ENCODE peak calls at places on chromosomes 16 and 17, in ten cellular contexts. V is cardiac fibroblast, K is tibial nerve, U is lower leg skin, W is esophagus squamous epithelium, I is brain microvascular endothelial cell, J is thoracic aorta, L is fibroblast of mammary gland, P is endodermal cell, G is dorsolateral prefrontal cortex. S is an unnamed sample.

GRCh38 chr16:23081675-23082119 is 67.6 kb downstream of the USP31 start:
- DNase-seq in J (no peak), I (peak), L (peak), P (no peak), W (no peak), V (peak), K (no peak), U (no peak), G (peak), S (peak)

GRCh38 chr16:86984286-86984685 is 332.9 kb downstream of the C16orf95 start:
- DNase-seq in G (no peak), U (no peak), I (no peak), J (no peak), P (no peak), W (no peak), L (no peak), K (no peak), V (no peak), S (no peak)

GRCh38 chr17:81277421-81277820 is 17.7 kb downstream of the SLC38A10 start:
- DNase-seq in G (peak), W (no peak), U (no peak), K (no peak), J (no peak), L (no peak), V (no peak), I (no peak), P (no peak), S (no peak)

GRCh38 chr17:78607061-78607460 is 29.9 kb upstream of the DNAH17 start:
- DNase-seq in P (peak), G (no peak), L (no peak), V (no peak), W (no peak), J (no peak), K (no peak), U (no peak), I (no peak), S (no peak)

GRCh38 chr17:5541610-5542202 is 42.6 kb downstream of the NLRP1 start:
- DNase-seq in I (no peak), V (no peak), P (peak), L (no peak), J (no peak), K (no peak), G (no peak), U (no peak), W (no peak), S (no peak)

GRCh38 chr16:49356728-49357488 is 16.7 kb upstream of the C16orf78 start:
- DNase-seq in K (no peak), U (no peak), G (no peak), V (no peak), W (no peak), L (no peak), J (no peak), P (no peak), I (no peak), S (no peak)

GRCh38 chr17:66689192-66689591 is 145.7 kb upstream of the CACNG5 start:
- DNase-seq in V (no peak), I (no peak), W (no peak), U (no peak), J (no peak), L (no peak), G (no peak), P (no peak), K (no peak), S (no peak)

GRCh38 chr16:16830973-16831372 is 452.0 kb downstream of the NPIPA7 start:
- DNase-seq in K (no peak), J (no peak), P (no peak), G (no peak), W (no peak), U (no peak), I (no peak), V (no peak), L (no peak), S (no peak)

GRCh38 chr17:35210741-35211140 is 16.5 kb upstream of the SLC35G3 start:
- DNase-seq in P (no peak), L (no peak), K (no peak), J (no peak), V (no peak), I (no peak), G (no peak), W (no peak), U (no peak), S (no peak)

GRCh38 chr17:3935140-3935542 is 18.9 kb upstream of the P2RX1 start:
- DNase-seq in L (peak), U (peak), G (no peak), I (peak), K (no peak), P (peak), J (no peak), W (no peak), V (peak), S (peak)

GRCh38 chr17:8005951-8006730 is 3.7 kb downstream of the GUCY2D start:
- DNase-seq in W (no peak), V (no peak), L (no peak), P (no peak), U (no peak), K (no peak), J (no peak), I (no peak), G (no peak), S (no peak)

GRCh38 chr16:46793841-46794240 is 37.1 kb downstream of the C16orf87 start:
- DNase-seq in J (no peak), U (no peak), W (no peak), V (no peak), L (no peak), P (no peak), I (no peak), G (no peak), K (no peak), S (no peak)

GRCh38 chr17:13362341-13363122 is 239.2 kb downstream of the HS3ST3A1 start:
- DNase-seq in K (no peak), V (peak), P (peak), U (no peak), J (no peak), I (peak), W (no peak), L (peak), G (no peak), S (peak)

GRCh38 chr16:19515765-19516164 is 6.1 kb downstream of the GDE1 start:
- DNase-seq in J (no peak), K (no peak), L (no peak), W (no peak), P (no peak), I (no peak), U (no peak), G (no peak), V (no peak), S (no peak)

GRCh38 chr16:3548859-3549258 is 28.3 kb downstream of the NLRC3 start:
- DNase-seq in W (no peak), L (no peak), K (no peak), I (no peak), U (no peak), V (no peak), P (no peak), J (no peak), G (no peak), S (no peak)

GRCh38 chr16:12087901-12088364 is 111.4 kb downstream of the SNX29 start:
- DNase-seq in W (no peak), I (no peak), V (no peak), L (no peak), U (no peak), J (no peak), G (no peak), P (no peak), K (no peak), S (no peak)

GRCh38 chr16:89308391-89309333 is 91.2 kb downstream of the ZNF778 start:
- DNase-seq in W (no peak), G (no peak), L (no peak), K (no peak), J (no peak), U (no peak), V (no peak), P (peak), I (no peak), S (no peak)

GRCh38 chr17:30236807-30237206 is 1.3 kb upstream of the SLC6A4 start:
- DNase-seq in J (peak), W (no peak), U (peak), L (peak), I (no peak), G (no peak), V (peak), K (peak), P (peak), S (peak)

GRCh38 chr17:28574536-28574935 is 2.2 kb downstream of the ALDOC start:
- DNase-seq in G (no peak), P (peak), K (no peak), I (no peak), L (no peak), J (no peak), V (no peak), W (no peak), U (no peak), S (no peak)

GRCh38 chr16:67236551-67237395 is 9.8 kb downstream of the TMEM208 start:
- DNase-seq in G (no peak), U (no peak), J (no peak), W (no peak), K (no peak), P (peak), V (peak), L (peak), I (peak), S (peak)

GRCh38 chr17:57284984-57285646 is 28.8 kb downstream of the MSI2 start:
- DNase-seq in V (no peak), K (no peak), W (no peak), I (no peak), L (no peak), P (peak), J (no peak), G (no peak), U (no peak), S (no peak)

GRCh38 chr17:65064452-65065019 is 8.0 kb upstream of the GNA13 start:
- DNase-seq in G (no peak), L (peak), P (peak), U (peak), V (peak), J (no peak), I (peak), W (no peak), K (no peak), S (peak)

GRCh38 chr16:14681115-14681514 is 13.0 kb downstream of the PLA2G10 start:
- DNase-seq in U (no peak), V (no peak), G (no peak), L (no peak), J (no peak), P (no peak), I (no peak), W (no peak), K (no peak), S (no peak)

GRCh38 chr17:50022463-50023130 is 27.6 kb upstream of the DLX3 start:
- DNase-seq in K (no peak), W (no peak), V (no peak), G (no peak), P (no peak), U (no peak), L (no peak), J (no peak), I (peak), S (no peak)

GRCh38 chr17:41891135-41892065 is 26.2 kb upstream of the KLHL11 start:
- DNase-seq in J (no peak), W (no peak), I (no peak), P (no peak), K (no peak), G (no peak), U (no peak), V (peak), L (no peak), S (no peak)

GRCh38 chr16:76265434-76266045 is 11.7 kb upstream of the CNTNAP4 start:
- DNase-seq in P (peak), W (no peak), I (no peak), U (no peak), V (peak), J (no peak), L (peak), K (no peak), G (no peak), S (no peak)

GRCh38 chr16:73219176-73219575 is 171.2 kb upstream of the ZFHX3 start:
- DNase-seq in K (no peak), L (no peak), G (no peak), V (no peak), W (no peak), U (no peak), I (no peak), P (no peak), J (no peak), S (no peak)

DNA sequence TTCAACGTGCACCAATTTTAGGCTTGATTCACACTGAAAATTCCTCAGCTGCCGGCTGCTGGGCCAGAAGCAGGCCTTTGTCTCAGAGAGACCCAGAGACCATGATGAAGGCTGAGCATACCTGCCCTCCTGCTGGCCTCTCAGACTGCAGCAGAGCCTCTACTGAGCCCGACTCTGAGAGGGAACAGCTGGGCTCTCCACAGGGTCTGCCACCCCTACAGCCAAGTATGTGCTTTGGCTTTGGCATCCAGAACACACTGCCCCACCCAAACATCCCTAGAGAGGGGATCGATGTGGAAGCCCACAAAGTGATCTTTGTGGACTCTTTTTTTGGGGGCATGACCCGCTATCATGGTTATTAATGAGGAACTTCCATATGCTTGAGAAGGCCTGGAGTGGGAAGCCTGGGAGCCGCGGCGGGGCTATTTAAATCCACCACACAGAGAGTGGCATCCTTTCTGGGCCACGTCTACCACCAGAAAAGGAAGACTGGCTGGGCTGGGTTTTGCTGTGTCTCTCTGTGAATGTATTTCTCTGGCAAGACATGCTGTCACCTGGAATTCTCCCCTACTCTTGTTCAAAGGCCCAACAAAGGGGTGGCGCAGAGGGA is 69.2 kb downstream of the GNAO1 start:
- DNase-seq in G (no peak), K (no peak), J (no peak), I (no peak), U (no peak), P (peak), V (no peak), W (no peak), L (no peak), S (no peak)
- TF ChIP-seq CTCF in G (no peak), K (no peak), J (no peak), I (no peak), U (no peak), P (no peak), V (no peak), W (no peak), L (no peak), S (no peak)

GRCh38 chr16:69925311-69925710 is 25.8 kb upstream of the CLEC18A start:
- DNase-seq in W (no peak), P (no peak), V (no peak), J (no peak), K (no peak), U (no peak), G (no peak), I (no peak), L (no peak), S (no peak)

GRCh38 chr16:69926241-69926640 is 24.9 kb upstream of the CLEC18A start:
- DNase-seq in L (no peak), W (no peak), I (no peak), P (no peak), U (no peak), K (no peak), J (no peak), V (no peak), G (no peak), S (no peak)

GRCh38 chr16:69929480-69929879 is 21.7 kb upstream of the CLEC18A start:
- DNase-seq in J (no peak), I (no peak), W (no peak), U (no peak), L (no peak), G (no peak), V (no peak), P (no peak), K (no peak), S (no peak)

GRCh38 chr16:69928856-69929400 is 22.2 kb upstream of the CLEC18A start:
- DNase-seq in P (no peak), I (no peak), K (no peak), W (no peak), G (no peak), L (no peak), J (no peak), U (no peak), V (no peak), S (no peak)

DNA sequence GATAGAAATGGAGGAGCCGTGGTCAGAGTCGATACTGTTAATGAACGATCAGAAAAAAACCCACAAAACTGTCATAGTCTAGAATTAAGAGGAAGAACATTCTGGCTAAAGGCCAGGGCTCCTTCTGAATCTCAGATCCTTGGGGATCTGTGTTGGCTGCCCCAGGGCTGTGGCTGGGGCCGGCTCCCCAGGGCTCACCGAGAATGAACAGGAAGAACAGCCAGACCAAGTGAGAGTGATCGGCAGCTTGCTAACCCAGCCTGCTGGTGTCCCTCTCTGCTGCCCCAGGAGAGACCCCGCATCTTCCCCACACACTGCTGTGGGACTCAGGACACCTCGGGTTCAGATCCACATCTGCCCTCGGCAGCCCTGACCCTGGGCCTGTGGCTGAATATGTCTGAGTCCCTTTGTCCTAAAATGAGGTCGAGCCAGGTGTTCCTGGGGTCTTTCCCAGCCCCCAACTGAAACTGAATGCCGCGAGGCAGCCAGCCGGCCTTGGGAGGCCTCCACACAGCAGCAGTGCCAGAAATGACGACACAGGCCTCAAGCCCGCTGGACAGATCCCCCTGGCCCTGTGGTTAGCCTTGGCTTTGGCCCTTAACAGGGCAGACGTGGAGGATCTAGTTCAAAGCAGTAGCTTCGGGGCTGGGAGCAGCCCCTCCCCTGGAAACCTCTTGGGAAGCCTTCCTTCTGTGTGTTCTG is 23.9 kb upstream of the CLEC18A start:
- DNase-seq in V (peak), W (no peak), K (peak), G (no peak), P (no peak), L (peak), J (no peak), U (no peak), I (peak), S (peak)
- H3K4me3 ChIP-seq in V (no peak), W (no peak), K (peak), G (peak), P (no peak), L (no peak), J (peak), U (no peak), I (no peak), S (no peak)

GRCh38 chr16:57102888-57103879 is 10.8 kb downstream of the CPNE2 start:
- DNase-seq in K (no peak), J (no peak), L (no peak), P (peak), I (no peak), G (no peak), U (no peak), V (no peak), W (no peak), S (no peak)

GRCh38 chr16:57107324-57107922 is 15.0 kb downstream of the CPNE2 start:
- DNase-seq in J (no peak), I (no peak), L (no peak), W (no peak), G (no peak), U (no peak), K (no peak), P (no peak), V (no peak), S (no peak)

GRCh38 chr16:57106767-57107166 is 14.4 kb downstream of the CPNE2 start:
- DNase-seq in K (no peak), I (no peak), W (no peak), G (no peak), J (no peak), U (no peak), L (peak), P (no peak), V (peak), S (no peak)

GRCh38 chr16:57108432-57108831 is 16.0 kb downstream of the CPNE2 start:
- DNase-seq in W (no peak), G (no peak), V (no peak), K (no peak), L (no peak), U (no peak), J (no peak), I (no peak), P (no peak), S (no peak)

DNA sequence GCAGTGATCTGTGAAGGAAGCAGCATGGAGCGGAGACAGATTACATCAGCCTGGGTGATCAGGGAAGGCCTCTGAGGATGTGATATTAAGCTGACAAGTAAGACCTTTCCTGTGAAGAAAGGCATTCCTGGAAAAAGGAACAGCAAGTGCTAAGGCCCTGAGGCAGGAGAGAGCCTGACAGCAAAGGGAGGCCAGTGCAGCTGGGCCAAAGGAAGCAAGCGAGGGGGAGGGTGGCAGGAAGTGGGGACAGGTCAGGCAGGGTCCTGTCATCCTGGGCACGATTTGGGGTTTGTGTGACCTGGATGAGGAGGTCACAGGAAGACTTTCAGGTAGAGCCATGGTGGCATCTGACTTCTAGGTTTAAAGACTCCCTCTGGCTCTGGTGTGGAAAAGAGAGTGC is 12.3 kb downstream of the CPNE2 start:
- DNase-seq in U (no peak), J (no peak), G (no peak), K (no peak), I (no peak), W (no peak), P (no peak), V (no peak), L (no peak), S (no peak)
- TF ChIP-seq CTCF in U (no peak), J (no peak), G (no peak), K (no peak), I (no peak), W (no peak), P (no peak), V (no peak), L (no peak), S (no peak)

GRCh38 chr17:48733632-48734327 is 5.2 kb upstream of the HOXB13 start:
- DNase-seq in I (no peak), W (no peak), P (no peak), V (no peak), K (no peak), U (no peak), J (no peak), G (no peak), L (no peak), S (no peak)

GRCh38 chr17:48735057-48735341 is 6.4 kb upstream of the HOXB13 start:
- DNase-seq in K (no peak), J (no peak), I (no peak), L (no peak), U (no peak), G (no peak), V (no peak), P (no peak), W (no peak), S (no peak)

GRCh38 chr17:48732688-48733629 is 4.4 kb upstream of the HOXB13 start:
- DNase-seq in G (no peak), L (no peak), V (no peak), K (no peak), W (no peak), U (no peak), J (no peak), I (no peak), P (peak), S (no peak)

GRCh38 chr17:48737330-48738043 is 8.9 kb upstream of the HOXB13 start:
- DNase-seq in K (no peak), J (no peak), P (no peak), I (no peak), G (no peak), L (no peak), U (no peak), V (no peak), W (no peak), S (no peak)

DNA sequence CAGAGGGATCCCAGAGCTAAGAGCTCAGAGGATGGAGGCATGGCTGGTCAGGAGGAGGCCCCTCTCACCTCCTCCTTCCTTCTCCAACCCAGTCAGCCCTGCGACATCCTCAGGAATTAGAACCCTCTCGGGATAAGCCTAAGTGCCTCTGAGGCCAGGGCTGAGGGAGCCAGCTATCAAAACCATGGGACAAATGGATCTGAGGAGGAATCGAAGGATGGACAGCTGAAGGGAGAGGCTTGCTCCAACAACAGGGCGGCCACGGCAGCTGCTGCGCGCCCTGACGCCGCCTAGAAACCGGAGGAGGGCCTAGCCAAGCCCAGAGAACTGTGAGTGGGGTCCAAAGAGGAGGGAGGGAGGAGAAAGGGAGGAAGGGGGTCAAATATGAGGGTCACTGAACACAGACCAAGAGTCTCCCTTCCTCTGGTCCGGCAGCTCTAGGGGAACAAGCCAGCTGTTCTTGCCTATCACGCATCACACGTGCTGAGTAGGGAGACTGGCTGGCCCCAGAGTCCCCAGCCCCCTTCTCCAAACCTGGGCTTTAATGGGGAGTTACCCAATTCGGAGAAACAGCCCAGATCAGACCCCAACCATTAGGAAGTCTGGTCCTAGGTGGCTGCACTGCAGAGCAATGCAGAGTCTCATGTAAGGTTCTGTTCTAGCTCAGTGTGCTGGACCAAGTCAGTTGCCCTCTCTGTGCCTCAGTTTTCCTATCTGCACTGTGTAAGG is 5.9 kb upstream of the HOXB13 start:
- DNase-seq in J (no peak), G (no peak), K (no peak), V (no peak), I (no peak), P (peak), U (no peak), L (no peak), W (no peak), S (no peak)
- H3K4me3 ChIP-seq in J (no peak), G (no peak), K (no peak), V (no peak), I (no peak), P (no peak), U (no peak), L (no peak), W (no peak), S (no peak)

S was measured in AG10803.